ENCODE peak calls at places on chromosomes 5 and 9, in seven cellular contexts. G, W, B, S, F, T and M are unnamed samples.

GRCh38 chr9:2017209-2017458 is 2.0 kb downstream of the SMARCA2 start:
- DNase-seq in G (no peak), W (no peak), B (no peak), S (no peak), F (no peak), T (no peak), M (no peak)

GRCh38 chr5:126096442-126096841 is 326.8 kb upstream of the GRAMD2B start:
- DNase-seq in G (no peak), W (no peak), B (no peak), S (no peak), F (no peak), T (no peak), M (no peak)

GRCh38 chr5:80711938-80712337 is 57.2 kb upstream of the DHFR start:
- DNase-seq in G (peak), W (peak), B (no peak), S (peak), F (no peak), T (no peak), M (peak)

GRCh38 chr9:127039492-127039891 is 82.9 kb downstream of the ANGPTL2 start:
- DNase-seq in G (no peak), W (no peak), B (no peak), S (no peak), F (no peak), T (no peak), M (no peak)

GRCh38 chr5:167839065-167839464 is 452.4 kb upstream of the WWC1 start:
- DNase-seq in G (no peak), W (no peak), B (no peak), S (no peak), F (no peak), T (no peak), M (no peak)

GRCh38 chr9:128408963-128409431 is 11.7 kb upstream of the CERCAM start:
- DNase-seq in G (no peak), W (no peak), B (no peak), S (no peak), F (no peak), T (no peak), M (no peak)

GRCh38 chr9:124885551-124885950 is 23.6 kb downstream of the ARPC5L start:
- DNase-seq in G (no peak), W (no peak), B (no peak), S (no peak), F (no peak), T (no peak), M (no peak)

GRCh38 chr9:82147798-82148440 is 159.3 kb downstream of the SPATA31D1 start:
- DNase-seq in G (no peak), W (no peak), B (no peak), S (no peak), F (no peak), T (no peak), M (no peak)

GRCh38 chr9:132783006-132783405 is 95.1 kb downstream of the AK8 start:
- DNase-seq in G (no peak), W (no peak), B (no peak), S (no peak), F (no peak), T (no peak), M (no peak)

GRCh38 chr5:135341021-135341666 is 57.9 kb downstream of the MACROH2A1 start:
- DNase-seq in G (no peak), W (no peak), B (no peak), S (peak), F (no peak), T (no peak), M (no peak)

GRCh38 chr9:36328798-36329411 is 70.7 kb upstream of the GNE start:
- DNase-seq in G (peak), W (peak), B (peak), S (peak), F (no peak), T (no peak), M (peak)

GRCh38 chr9:119907056-119907455 is 537.8 kb upstream of the BRINP1 start:
- DNase-seq in G (no peak), W (no peak), B (no peak), S (no peak), F (no peak), T (no peak), M (no peak)

GRCh38 chr5:58887721-58888409 is 305.0 kb downstream of the RAB3C start:
- DNase-seq in G (no peak), W (no peak), B (no peak), S (no peak), F (no peak), T (no peak), M (no peak)

GRCh38 chr5:114153392-114153791 is 208.5 kb upstream of the KCNN2 start:
- DNase-seq in G (no peak), W (no peak), B (no peak), S (no peak), F (no peak), T (no peak), M (no peak)

GRCh38 chr5:102375256-102375655 is 79.2 kb upstream of the SLCO4C1 start:
- DNase-seq in G (no peak), W (no peak), B (no peak), S (no peak), F (no peak), T (no peak), M (no peak)

GRCh38 chr5:9025942-9026341 is 519.9 kb downstream of the SEMA5A start:
- DNase-seq in G (no peak), W (no peak), B (no peak), S (no peak), F (no peak), T (no peak), M (no peak)

GRCh38 chr5:135076801-135077200 is 42.8 kb upstream of the PITX1 start:
- DNase-seq in G (no peak), W (no peak), B (no peak), S (no peak), F (no peak), T (no peak), M (no peak)

GRCh38 chr5:176776141-176776865 is 34.1 kb upstream of the UNC5A start:
- DNase-seq in G (no peak), W (no peak), B (no peak), S (no peak), F (no peak), T (no peak), M (no peak)

GRCh38 chr5:102622244-102622643 is 123.4 kb upstream of the SLCO6A1 start:
- DNase-seq in G (no peak), W (no peak), B (no peak), S (peak), F (no peak), T (no peak), M (no peak)

GRCh38 chr5:33401482-33402390 is 39.0 kb upstream of the TARS1 start:
- DNase-seq in G (peak), W (no peak), B (no peak), S (no peak), F (no peak), T (no peak), M (no peak)

GRCh38 chr5:175521313-175521833 is 43.0 kb downstream of the SFXN1 start:
- DNase-seq in G (no peak), W (no peak), B (no peak), S (no peak), F (no peak), T (no peak), M (no peak)

GRCh38 chr9:134630393-134630790 is 11.2 kb upstream of the COL5A1 start:
- DNase-seq in G (no peak), W (no peak), B (no peak), S (no peak), F (no peak), T (no peak), M (no peak)

GRCh38 chr9:112532427-112532826 is 45.8 kb downstream of the KIAA1958 start:
- DNase-seq in G (no peak), W (no peak), B (no peak), S (no peak), F (no peak), T (no peak), M (no peak)

GRCh38 chr5:137888489-137888874 is 775 bp upstream of the PKD2L2 start:
- DNase-seq in G (no peak), W (no peak), B (no peak), S (peak), F (no peak), T (no peak), M (no peak)

GRCh38 chr5:95080456-95080855 is 204.4 kb downstream of the MCTP1 start:
- DNase-seq in G (no peak), W (no peak), B (no peak), S (no peak), F (no peak), T (no peak), M (no peak)

GRCh38 chr9:130467371-130467770 is 22.6 kb downstream of the ASS1 start:
- DNase-seq in G (no peak), W (no peak), B (no peak), S (no peak), F (no peak), T (no peak), M (no peak)

GRCh38 chr5:13987843-13988464 is 43.5 kb upstream of the DNAH5 start:
- DNase-seq in G (peak), W (peak), B (peak), S (peak), F (no peak), T (no peak), M (peak)

GRCh38 chr5:59618644-59619043 is 274.9 kb downstream of the PDE4D start:
- DNase-seq in G (no peak), W (no peak), B (no peak), S (no peak), F (no peak), T (no peak), M (no peak)

GRCh38 chr9:34334337-34334824 is 5.0 kb downstream of the NUDT2 start:
- DNase-seq in G (no peak), W (peak), B (no peak), S (no peak), F (no peak), T (no peak), M (no peak)

GRCh38 chr9:106738109-106738508 is 124.9 kb upstream of the ZNF462 start:
- DNase-seq in G (no peak), W (no peak), B (no peak), S (no peak), F (no peak), T (no peak), M (no peak)

GRCh38 chr9:26131891-26132290 is 453.6 kb upstream of the TUSC1 start:
- DNase-seq in G (no peak), W (no peak), B (no peak), S (no peak), F (no peak), T (no peak), M (no peak)

GRCh38 chr9:133553978-133554713 is 19.6 kb downstream of the ADAMTSL2 start:
- DNase-seq in G (no peak), W (no peak), B (no peak), S (no peak), F (no peak), T (no peak), M (no peak)

GRCh38 chr5:78515665-78516064 is 132.9 kb downstream of the LHFPL2 start:
- DNase-seq in G (no peak), W (no peak), B (no peak), S (no peak), F (no peak), T (no peak), M (no peak)

GRCh38 chr9:96241391-96241809 is 60.6 kb downstream of the HSD17B3 start:
- DNase-seq in G (peak), W (no peak), B (no peak), S (no peak), F (no peak), T (peak), M (no peak)

GRCh38 chr5:28403846-28404245 is 1365.5 kb upstream of the CDH9 start:
- DNase-seq in G (no peak), W (no peak), B (no peak), S (no peak), F (no peak), T (no peak), M (peak)

GRCh38 chr5:136446565-136446964 is 81.2 kb upstream of the TRPC7 start:
- DNase-seq in G (peak), W (peak), B (no peak), S (no peak), F (no peak), T (no peak), M (no peak)

GRCh38 chr5:10666531-10667305 is 94.3 kb downstream of the DAP start:
- DNase-seq in G (no peak), W (peak), B (no peak), S (no peak), F (no peak), T (no peak), M (no peak)

GRCh38 chr5:74124826-74125225 is 498.8 kb downstream of the ARHGEF28 start:
- DNase-seq in G (no peak), W (no peak), B (no peak), S (no peak), F (no peak), T (no peak), M (no peak)

GRCh38 chr9:7216004-7216821 is 458.4 kb downstream of the KDM4C start:
- DNase-seq in G (no peak), W (peak), B (no peak), S (no peak), F (no peak), T (no peak), M (no peak)
- TF ChIP-seq JUND in G (peak), W (no peak), B (no peak), S (no peak), F (no peak), T (no peak), M (no peak)

GRCh38 chr9:33154368-33154767 is 12.8 kb downstream of the B4GALT1 start:
- DNase-seq in G (no peak), W (no peak), B (no peak), S (no peak), F (no peak), T (no peak), M (no peak)

GRCh38 chr9:33157960-33158359 is 9.2 kb downstream of the B4GALT1 start:
- DNase-seq in G (no peak), W (no peak), B (no peak), S (no peak), F (no peak), T (no peak), M (no peak)

GRCh38 chr9:33153001-33153400 is 14.1 kb downstream of the B4GALT1 start:
- DNase-seq in G (no peak), W (no peak), B (no peak), S (no peak), F (no peak), T (no peak), M (no peak)

GRCh38 chr9:33153666-33154065 is 13.5 kb downstream of the B4GALT1 start:
- DNase-seq in G (no peak), W (no peak), B (no peak), S (no peak), F (no peak), T (no peak), M (no peak)

DNA sequence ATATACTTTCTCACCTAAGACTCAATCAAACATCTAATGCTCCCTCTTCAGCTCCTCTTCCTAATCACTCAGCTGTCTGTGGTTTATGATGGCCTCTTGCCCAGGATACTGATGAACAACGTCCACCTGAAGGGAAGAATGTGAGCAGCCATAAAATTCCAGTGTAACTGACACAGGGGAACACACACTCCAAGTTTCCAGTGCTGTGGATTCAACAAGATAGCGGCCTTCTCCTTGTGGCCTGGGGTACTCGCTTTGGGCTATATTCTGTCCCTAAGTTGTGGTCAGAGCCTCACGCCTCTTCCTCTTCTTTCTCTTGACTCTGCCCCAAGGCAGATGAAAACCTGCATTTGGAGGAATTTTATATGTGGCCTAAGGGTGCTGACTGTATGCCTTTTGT is 11.7 kb downstream of the B4GALT1 start:
- DNase-seq in G (no peak), W (no peak), B (no peak), S (no peak), F (no peak), T (no peak), M (no peak)
- TF ChIP-seq JUND in G (no peak), W (no peak), B (no peak), S (no peak), F (no peak), T (no peak), M (no peak)

GRCh38 chr5:116154931-116155330 is 70.1 kb downstream of the COMMD10 start:
- DNase-seq in G (no peak), W (no peak), B (no peak), S (no peak), F (no peak), T (no peak), M (no peak)

GRCh38 chr5:116157902-116158301 is 73.1 kb downstream of the COMMD10 start:
- DNase-seq in G (no peak), W (no peak), B (no peak), S (no peak), F (peak), T (no peak), M (no peak)

GRCh38 chr5:116159006-116159405 is 74.2 kb downstream of the COMMD10 start:
- DNase-seq in G (no peak), W (no peak), B (no peak), S (no peak), F (no peak), T (no peak), M (no peak)

GRCh38 chr5:116154252-116154651 is 69.4 kb downstream of the COMMD10 start:
- DNase-seq in G (no peak), W (peak), B (no peak), S (no peak), F (no peak), T (no peak), M (peak)

DNA sequence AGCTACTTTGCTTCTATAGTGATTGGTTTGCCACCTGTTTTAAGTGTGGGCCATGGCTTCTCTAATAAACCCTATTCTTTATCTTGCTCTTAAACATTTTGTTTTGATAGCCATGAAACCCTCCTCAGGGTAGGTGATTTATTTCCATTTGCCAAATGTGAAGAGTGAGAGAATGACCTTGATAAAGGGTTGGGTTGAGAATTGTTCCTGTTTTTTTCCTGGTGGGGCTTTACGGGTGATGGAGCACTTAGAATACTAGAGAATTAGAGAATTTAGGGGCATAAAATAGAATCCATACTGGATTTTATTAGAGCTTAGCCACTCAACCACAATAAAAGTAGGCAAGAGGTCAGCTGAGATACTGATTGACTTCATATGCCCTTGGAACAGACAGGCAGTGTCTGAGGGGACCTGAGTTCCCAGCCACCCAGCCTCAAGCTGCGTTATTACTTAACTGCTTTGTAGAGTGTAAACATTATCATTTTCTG is 68.9 kb downstream of the COMMD10 start:
- DNase-seq in G (no peak), W (no peak), B (no peak), S (no peak), F (no peak), T (no peak), M (no peak)
- TF ChIP-seq JUND in G (no peak), W (no peak), B (no peak), S (no peak), F (no peak), T (no peak), M (no peak)

GRCh38 chr9:93010056-93010455 is 48.4 kb upstream of the SUSD3 start:
- DNase-seq in G (no peak), W (no peak), B (no peak), S (peak), F (no peak), T (no peak), M (no peak)

GRCh38 chr9:93008457-93008856 is 50.0 kb upstream of the SUSD3 start:
- DNase-seq in G (no peak), W (no peak), B (no peak), S (no peak), F (no peak), T (no peak), M (no peak)

GRCh38 chr9:93011114-93011513 is 47.4 kb upstream of the SUSD3 start:
- DNase-seq in G (no peak), W (no peak), B (no peak), S (no peak), F (no peak), T (no peak), M (no peak)

GRCh38 chr9:93010696-93011095 is 47.8 kb upstream of the SUSD3 start:
- DNase-seq in G (no peak), W (peak), B (no peak), S (peak), F (no peak), T (no peak), M (no peak)

DNA sequence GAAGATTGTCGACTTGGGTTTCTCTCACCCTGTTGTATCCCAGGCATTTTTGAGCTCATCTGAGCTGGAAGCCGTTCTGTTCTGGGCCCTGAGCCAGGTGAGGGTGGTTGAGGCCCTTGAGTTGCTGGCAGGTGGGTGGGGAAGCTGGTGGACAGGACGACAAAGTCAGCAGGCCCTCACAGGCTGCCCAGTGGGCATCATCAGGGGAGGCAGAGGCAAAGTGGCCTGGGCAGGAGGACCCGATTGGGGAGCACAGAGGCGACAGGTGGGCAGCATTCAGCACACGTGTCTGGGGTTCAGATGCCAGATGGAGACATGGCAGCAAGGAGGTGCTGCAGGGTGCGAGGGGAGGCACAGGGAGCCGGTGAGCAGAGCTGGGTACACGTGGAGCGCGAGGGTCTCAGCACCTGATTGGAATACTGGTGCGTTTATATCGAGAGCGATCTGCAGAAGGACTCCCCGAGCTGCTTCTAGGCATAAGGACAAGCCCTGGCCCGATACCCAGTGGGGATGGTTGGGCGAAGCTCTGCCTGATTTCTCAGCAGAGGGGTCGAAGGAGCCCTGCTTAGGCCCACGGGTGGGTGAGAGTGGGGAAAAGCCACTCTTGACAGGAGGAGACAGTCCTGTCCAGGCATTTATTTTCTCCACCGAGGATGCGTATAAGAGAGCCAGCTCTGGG is 49.0 kb upstream of the SUSD3 start:
- DNase-seq in G (no peak), W (no peak), B (no peak), S (peak), F (no peak), T (no peak), M (no peak)
- TF ChIP-seq JUND in G (no peak), W (no peak), B (no peak), S (no peak), F (no peak), T (no peak), M (no peak)

GRCh38 chr5:17302590-17302989 is 85.2 kb downstream of the BASP1 start:
- DNase-seq in G (no peak), W (no peak), B (no peak), S (no peak), F (no peak), T (no peak), M (no peak)
- TF ChIP-seq JUND in G (no peak), W (no peak), B (no peak), S (no peak), F (no peak), T (no peak), M (no peak)